ENCODE peak calls at places on chromosomes 6 and 20, in ten cellular contexts. I is CD4-positive, alpha-beta T cell; W is suprapubic skin; N is GM06990; J is GM12865; S is thoracic aorta; P is naive thymus-derived CD4-positive, alpha-beta T cell; B is upper lobe of right lung; R is activated T-cell treated with anti-CD3 and anti-CD28 coated beads, Interleukin-2, amount 50 U/mL, for 72 hours; U is fibroblast of mammary gland. X is an unnamed sample.
A peak's percentile ranks its signal among the peaks of the same experiment; 100 is the strongest.

GRCh38 chr6:7522873-7523272 is 18.6 kb upstream of the DSP start:
- DNase-seq in P (no peak), N (no peak), W (no peak), S (no peak), I (no peak), R (no peak), J (no peak), B (no peak), U (no peak), X (no peak)

GRCh38 chr6:131995924-131996323 is 44.8 kb upstream of the CCN2 start:
- DNase-seq in N (no peak), W (no peak), P (no peak), S (no peak), I (no peak), B (no peak), R (no peak), U (peak; percentile 93), J (no peak), X (peak; percentile 57)

GRCh38 chr6:143268439-143268838 is 182.1 kb downstream of the ADAT2 start:
- DNase-seq in S (no peak), R (no peak), W (no peak), J (no peak), U (no peak), N (no peak), B (no peak), P (no peak), I (no peak), X (no peak)

GRCh38 chr6:34237316-34237721 is 646 bp downstream of the HMGA1 start:
- DNase-seq in U (no peak), J (no peak), I (peak; percentile 50), N (peak; percentile 49), W (no peak), S (no peak), R (peak; percentile 37), P (peak; percentile 19), B (peak; percentile 71), X (peak; percentile 57)

GRCh38 chr20:6140947-6141346 is 18.1 kb upstream of the FERMT1 start:
- DNase-seq in B (no peak), S (no peak), J (peak; percentile 11), W (no peak), R (no peak), N (no peak), P (no peak), I (no peak), U (peak; percentile 4), X (no peak)

GRCh38 chr6:2038096-2038495 is 207.3 kb downstream of the GMDS start:
- DNase-seq in B (no peak), N (no peak), U (no peak), P (peak; percentile 57), W (no peak), J (no peak), S (no peak), I (peak; percentile 37), R (peak; percentile 20), X (peak; percentile 61)

GRCh38 chr20:51763965-51764602 is 4.1 kb downstream of the ATP9A start:
- DNase-seq in B (no peak), I (no peak), R (no peak), S (no peak), J (no peak), P (no peak), U (peak; percentile 73), N (no peak), W (no peak), X (peak; percentile 18)

GRCh38 chr20:36391456-36391855 is 85.3 kb downstream of the DLGAP4 start:
- DNase-seq in P (no peak), J (no peak), I (no peak), B (no peak), S (no peak), N (no peak), U (no peak), R (no peak), W (no peak), X (peak; percentile 62)

GRCh38 chr20:24470782-24471582 is 1.6 kb downstream of the SYNDIG1 start:
- DNase-seq in B (peak; percentile 10), S (no peak), J (no peak), R (no peak), P (no peak), I (no peak), N (no peak), W (no peak), U (no peak), X (peak; percentile 47)

GRCh38 chr20:49501917-49502316 is 19.4 kb upstream of the KCNB1 start:
- DNase-seq in U (peak; percentile 42), W (peak; percentile 4), S (no peak), R (no peak), N (no peak), P (no peak), I (no peak), B (no peak), J (peak; percentile 24), X (peak; percentile 31)

GRCh38 chr6:33620158-33620583 is 951 bp upstream of the ITPR3 start:
- DNase-seq in P (no peak), N (peak; percentile 60), B (peak; percentile 86), U (no peak), J (peak; percentile 56), S (no peak), W (peak; percentile 68), I (peak; percentile 48), R (peak; percentile 37), X (no peak)

GRCh38 chr6:42502990-42503389 is 51.3 kb upstream of the TRERF1 start:
- DNase-seq in W (no peak), R (no peak), U (no peak), P (no peak), I (no peak), S (no peak), N (no peak), B (no peak), J (no peak), X (no peak)

GRCh38 chr6:18302561-18303439 is 38.5 kb upstream of the DEK start:
- DNase-seq in J (peak; percentile 20), S (no peak), B (no peak), I (no peak), N (no peak), P (no peak), U (peak; percentile 45), W (no peak), R (no peak), X (no peak)

GRCh38 chr6:15521516-15521915 is 141.3 kb downstream of the DTNBP1 start:
- DNase-seq in J (no peak), I (no peak), S (no peak), B (no peak), W (peak; percentile 68), R (no peak), N (no peak), U (no peak), P (no peak), X (no peak)

GRCh38 chr6:3415490-3415889 is 41.4 kb downstream of the SLC22A23 start:
- DNase-seq in N (no peak), S (no peak), J (no peak), R (no peak), W (no peak), I (no peak), U (no peak), B (no peak), P (no peak), X (no peak)

GRCh38 chr6:166672624-166673165 is 45.6 kb upstream of the RPS6KA2 start:
- DNase-seq in S (no peak), P (no peak), J (no peak), U (peak; percentile 3), B (no peak), W (no peak), I (no peak), R (no peak), N (no peak), X (no peak)

GRCh38 chr20:46251211-46251673 is 57.1 kb downstream of the CDH22 start:
- DNase-seq in N (no peak), P (no peak), S (no peak), B (no peak), W (no peak), R (no peak), J (no peak), I (no peak), U (no peak), X (peak; percentile 29)

GRCh38 chr20:44788706-44789456 is 21.5 kb downstream of the RIMS4 start:
- DNase-seq in U (no peak), J (no peak), I (no peak), B (no peak), R (no peak), S (no peak), P (no peak), N (no peak), W (no peak), X (no peak)

X was measured in astrocyte of the hippocampus.